ENCODE peak calls at places on chromosomes 1 and 21, in eight cellular contexts. One of them, this sample, is unnamed.

GRCh38 chr1:84247425-84248220 is 53.9 kb upstream of the SAMD13 start:
- DNase-seq in thoracic aorta: no peak
- DNase-seq in RCC 7860: no peak
- DNase-seq in uterus: no peak
- DNase-seq in activated CD4-positive, alpha-beta T cell treated with anti-CD3 and anti-CD28 coated beads, Interleukin-2, amount 10 ng/mL, durations not matched to agents 7 days and 5 days: no peak
- DNase-seq in substantia nigra: no peak
- DNase-seq in NCI-H1092: no peak
- DNase-seq in stimulated activated CD8-positive, alpha-beta memory T cell treated with anti-CD3 and anti-CD28 coated beads, Interleukin-4, amount 100 ng/mL, for 24 hours: no peak
- DNase-seq in this sample: no peak

GRCh38 chr1:24874056-24874455 is 56.0 kb downstream of the RUNX3 start:
- DNase-seq in thoracic aorta: no peak
- DNase-seq in RCC 7860: no peak
- DNase-seq in uterus: no peak
- DNase-seq in activated CD4-positive, alpha-beta T cell treated with anti-CD3 and anti-CD28 coated beads, Interleukin-2, amount 10 ng/mL, durations not matched to agents 7 days and 5 days: no peak
- DNase-seq in substantia nigra: no peak
- DNase-seq in NCI-H1092: no peak
- DNase-seq in stimulated activated CD8-positive, alpha-beta memory T cell treated with anti-CD3 and anti-CD28 coated beads, Interleukin-4, amount 100 ng/mL, for 24 hours: no peak
- DNase-seq in this sample: no peak

GRCh38 chr1:219927956-219928790 is at the start of gene SLC30A10:
- DNase-seq in thoracic aorta: no peak
- DNase-seq in RCC 7860: no peak
- DNase-seq in uterus: no peak
- DNase-seq in activated CD4-positive, alpha-beta T cell treated with anti-CD3 and anti-CD28 coated beads, Interleukin-2, amount 10 ng/mL, durations not matched to agents 7 days and 5 days: no peak
- DNase-seq in substantia nigra: peak; percentile 22
- DNase-seq in NCI-H1092: peak; percentile 33
- DNase-seq in stimulated activated CD8-positive, alpha-beta memory T cell treated with anti-CD3 and anti-CD28 coated beads, Interleukin-4, amount 100 ng/mL, for 24 hours: no peak
- DNase-seq in this sample: peak; percentile 64

GRCh38 chr1:66533804-66534745 is at the start of gene SGIP1:
- DNase-seq in thoracic aorta: peak; percentile 27
- DNase-seq in RCC 7860: no peak
- DNase-seq in uterus: peak; percentile 64
- DNase-seq in activated CD4-positive, alpha-beta T cell treated with anti-CD3 and anti-CD28 coated beads, Interleukin-2, amount 10 ng/mL, durations not matched to agents 7 days and 5 days: no peak
- DNase-seq in substantia nigra: peak; percentile 85
- DNase-seq in NCI-H1092: peak; percentile 60
- DNase-seq in stimulated activated CD8-positive, alpha-beta memory T cell treated with anti-CD3 and anti-CD28 coated beads, Interleukin-4, amount 100 ng/mL, for 24 hours: no peak
- DNase-seq in this sample: peak; percentile 70

GRCh38 chr1:66207484-66207883 is 326.5 kb upstream of the SGIP1 start:
- DNase-seq in thoracic aorta: no peak
- DNase-seq in RCC 7860: no peak
- DNase-seq in uterus: no peak
- DNase-seq in activated CD4-positive, alpha-beta T cell treated with anti-CD3 and anti-CD28 coated beads, Interleukin-2, amount 10 ng/mL, durations not matched to agents 7 days and 5 days: no peak
- DNase-seq in substantia nigra: no peak
- DNase-seq in NCI-H1092: no peak
- DNase-seq in stimulated activated CD8-positive, alpha-beta memory T cell treated with anti-CD3 and anti-CD28 coated beads, Interleukin-4, amount 100 ng/mL, for 24 hours: no peak
- DNase-seq in this sample: peak; percentile 8

GRCh38 chr1:15002325-15002724 is 151.2 kb upstream of the TMEM51 start:
- DNase-seq in thoracic aorta: no peak
- DNase-seq in RCC 7860: no peak
- DNase-seq in uterus: no peak
- DNase-seq in activated CD4-positive, alpha-beta T cell treated with anti-CD3 and anti-CD28 coated beads, Interleukin-2, amount 10 ng/mL, durations not matched to agents 7 days and 5 days: no peak
- DNase-seq in substantia nigra: no peak
- DNase-seq in NCI-H1092: no peak
- DNase-seq in stimulated activated CD8-positive, alpha-beta memory T cell treated with anti-CD3 and anti-CD28 coated beads, Interleukin-4, amount 100 ng/mL, for 24 hours: no peak
- DNase-seq in this sample: no peak

GRCh38 chr1:116374340-116375164 is 1.5 kb downstream of the ATP1A1 start:
- DNase-seq in thoracic aorta: no peak
- DNase-seq in RCC 7860: no peak
- DNase-seq in uterus: no peak
- DNase-seq in activated CD4-positive, alpha-beta T cell treated with anti-CD3 and anti-CD28 coated beads, Interleukin-2, amount 10 ng/mL, durations not matched to agents 7 days and 5 days: peak; percentile 52
- DNase-seq in substantia nigra: peak; percentile 36
- DNase-seq in NCI-H1092: no peak
- DNase-seq in stimulated activated CD8-positive, alpha-beta memory T cell treated with anti-CD3 and anti-CD28 coated beads, Interleukin-4, amount 100 ng/mL, for 24 hours: no peak
- DNase-seq in this sample: no peak

GRCh38 chr1:160309183-160309535 is 24.2 kb upstream of the PEX19 start:
- DNase-seq in thoracic aorta: no peak
- DNase-seq in RCC 7860: no peak
- DNase-seq in uterus: no peak
- DNase-seq in activated CD4-positive, alpha-beta T cell treated with anti-CD3 and anti-CD28 coated beads, Interleukin-2, amount 10 ng/mL, durations not matched to agents 7 days and 5 days: no peak
- DNase-seq in substantia nigra: no peak
- DNase-seq in NCI-H1092: no peak
- DNase-seq in stimulated activated CD8-positive, alpha-beta memory T cell treated with anti-CD3 and anti-CD28 coated beads, Interleukin-4, amount 100 ng/mL, for 24 hours: no peak
- DNase-seq in this sample: no peak

GRCh38 chr21:42081138-42081537 is 10.0 kb downstream of the UMODL1 start:
- DNase-seq in thoracic aorta: no peak
- DNase-seq in RCC 7860: no peak
- DNase-seq in uterus: no peak
- DNase-seq in activated CD4-positive, alpha-beta T cell treated with anti-CD3 and anti-CD28 coated beads, Interleukin-2, amount 10 ng/mL, durations not matched to agents 7 days and 5 days: no peak
- DNase-seq in substantia nigra: peak; percentile 37
- DNase-seq in NCI-H1092: no peak
- DNase-seq in stimulated activated CD8-positive, alpha-beta memory T cell treated with anti-CD3 and anti-CD28 coated beads, Interleukin-4, amount 100 ng/mL, for 24 hours: no peak
- DNase-seq in this sample: no peak

GRCh38 chr1:154546264-154547043 is 12.0 kb downstream of the UBE2Q1 start:
- DNase-seq in thoracic aorta: no peak
- DNase-seq in RCC 7860: peak; percentile 43
- DNase-seq in uterus: peak; percentile 39
- DNase-seq in activated CD4-positive, alpha-beta T cell treated with anti-CD3 and anti-CD28 coated beads, Interleukin-2, amount 10 ng/mL, durations not matched to agents 7 days and 5 days: peak; percentile 59
- DNase-seq in substantia nigra: peak; percentile 23
- DNase-seq in NCI-H1092: peak; percentile 73
- DNase-seq in stimulated activated CD8-positive, alpha-beta memory T cell treated with anti-CD3 and anti-CD28 coated beads, Interleukin-4, amount 100 ng/mL, for 24 hours: peak; percentile 19
- DNase-seq in this sample: peak; percentile 58

GRCh38 chr1:75334876-75335275 is 200.7 kb downstream of the LHX8 start:
- DNase-seq in thoracic aorta: no peak
- DNase-seq in RCC 7860: no peak
- DNase-seq in uterus: no peak
- DNase-seq in activated CD4-positive, alpha-beta T cell treated with anti-CD3 and anti-CD28 coated beads, Interleukin-2, amount 10 ng/mL, durations not matched to agents 7 days and 5 days: no peak
- DNase-seq in substantia nigra: no peak
- DNase-seq in NCI-H1092: no peak
- DNase-seq in stimulated activated CD8-positive, alpha-beta memory T cell treated with anti-CD3 and anti-CD28 coated beads, Interleukin-4, amount 100 ng/mL, for 24 hours: no peak
- DNase-seq in this sample: no peak

GRCh38 chr21:33254766-33255165 is 11.4 kb upstream of the IL10RB start:
- DNase-seq in thoracic aorta: no peak
- DNase-seq in RCC 7860: no peak
- DNase-seq in uterus: no peak
- DNase-seq in activated CD4-positive, alpha-beta T cell treated with anti-CD3 and anti-CD28 coated beads, Interleukin-2, amount 10 ng/mL, durations not matched to agents 7 days and 5 days: no peak
- DNase-seq in substantia nigra: no peak
- DNase-seq in NCI-H1092: no peak
- DNase-seq in stimulated activated CD8-positive, alpha-beta memory T cell treated with anti-CD3 and anti-CD28 coated beads, Interleukin-4, amount 100 ng/mL, for 24 hours: no peak
- DNase-seq in this sample: no peak

GRCh38 chr1:86231076-86231475 is 74.5 kb upstream of the COL24A1 start:
- DNase-seq in thoracic aorta: no peak
- DNase-seq in RCC 7860: no peak
- DNase-seq in uterus: no peak
- DNase-seq in activated CD4-positive, alpha-beta T cell treated with anti-CD3 and anti-CD28 coated beads, Interleukin-2, amount 10 ng/mL, durations not matched to agents 7 days and 5 days: no peak
- DNase-seq in substantia nigra: no peak
- DNase-seq in NCI-H1092: no peak
- DNase-seq in stimulated activated CD8-positive, alpha-beta memory T cell treated with anti-CD3 and anti-CD28 coated beads, Interleukin-4, amount 100 ng/mL, for 24 hours: no peak
- DNase-seq in this sample: no peak

GRCh38 chr1:193355179-193355578 is 168.8 kb upstream of the B3GALT2 start:
- DNase-seq in thoracic aorta: no peak
- DNase-seq in RCC 7860: peak; percentile 73
- DNase-seq in uterus: no peak
- DNase-seq in activated CD4-positive, alpha-beta T cell treated with anti-CD3 and anti-CD28 coated beads, Interleukin-2, amount 10 ng/mL, durations not matched to agents 7 days and 5 days: no peak
- DNase-seq in substantia nigra: no peak
- DNase-seq in NCI-H1092: no peak
- DNase-seq in stimulated activated CD8-positive, alpha-beta memory T cell treated with anti-CD3 and anti-CD28 coated beads, Interleukin-4, amount 100 ng/mL, for 24 hours: no peak
- DNase-seq in this sample: no peak

GRCh38 chr1:86137458-86137857 is 19.1 kb downstream of the COL24A1 start:
- DNase-seq in thoracic aorta: no peak
- DNase-seq in RCC 7860: peak; percentile 32
- DNase-seq in uterus: no peak
- DNase-seq in activated CD4-positive, alpha-beta T cell treated with anti-CD3 and anti-CD28 coated beads, Interleukin-2, amount 10 ng/mL, durations not matched to agents 7 days and 5 days: no peak
- DNase-seq in substantia nigra: no peak
- DNase-seq in NCI-H1092: no peak
- DNase-seq in stimulated activated CD8-positive, alpha-beta memory T cell treated with anti-CD3 and anti-CD28 coated beads, Interleukin-4, amount 100 ng/mL, for 24 hours: no peak
- DNase-seq in this sample: no peak

GRCh38 chr1:48760889-48761288 is 15.8 kb downstream of the BEND5 start:
- DNase-seq in thoracic aorta: no peak
- DNase-seq in RCC 7860: no peak
- DNase-seq in uterus: no peak
- DNase-seq in activated CD4-positive, alpha-beta T cell treated with anti-CD3 and anti-CD28 coated beads, Interleukin-2, amount 10 ng/mL, durations not matched to agents 7 days and 5 days: no peak
- DNase-seq in substantia nigra: no peak
- DNase-seq in NCI-H1092: no peak
- DNase-seq in stimulated activated CD8-positive, alpha-beta memory T cell treated with anti-CD3 and anti-CD28 coated beads, Interleukin-4, amount 100 ng/mL, for 24 hours: no peak
- DNase-seq in this sample: no peak

This sample was measured in heart left ventricle.